ENCODE peak calls at places on chromosomes 1 and 21, in six cellular contexts. R is sigmoid colon; L is stimulated activated CD8-positive, alpha-beta memory T cell treated with anti-CD3 and anti-CD28 coated beads, Interleukin-7, amount 100 ng/mL, for 48 hours; J is RPMI7951; H is RWPE2; T is kidney glomerular epithelial cell. C is an unnamed sample.

GRCh38 chr1:159786465-159786864 is 5.7 kb downstream of the DUSP23 start:
- DNase-seq in J (no peak), R (no peak), T (no peak), H (no peak), L (no peak), C (no peak)

GRCh38 chr1:30692948-30693301 is 30.5 kb downstream of the MATN1 start:
- DNase-seq in T (no peak), L (no peak), R (peak), H (no peak), J (no peak), C (no peak)

GRCh38 chr21:26843912-26844257 is 1.3 kb downstream of the ADAMTS1 start:
- DNase-seq in J (peak), T (no peak), H (no peak), L (no peak), R (no peak), C (peak)

GRCh38 chr1:181251001-181251712 is 162.7 kb downstream of the IER5 start:
- DNase-seq in J (peak), L (no peak), H (no peak), T (peak), R (no peak), C (peak)

GRCh38 chr1:60343736-60344135 is 270.2 kb upstream of the C1orf87 start:
- DNase-seq in T (no peak), R (no peak), J (peak), L (no peak), H (no peak), C (no peak)

GRCh38 chr1:21299007-21299406 is 8.7 kb upstream of the ECE1 start:
- DNase-seq in T (peak), R (no peak), H (no peak), J (no peak), L (no peak), C (no peak)

GRCh38 chr1:56532359-56532696 is 47.0 kb downstream of the PLPP3 start:
- DNase-seq in R (no peak), L (no peak), J (peak), T (no peak), H (no peak), C (no peak)

GRCh38 chr1:77589231-77589630 is 93.2 kb downstream of the ZZZ3 start:
- DNase-seq in T (no peak), J (no peak), L (no peak), R (no peak), H (no peak), C (no peak)

GRCh38 chr1:84687703-84688460 is 2.4 kb downstream of the SSX2IP start:
- DNase-seq in J (no peak), T (no peak), H (no peak), R (no peak), L (no peak), C (no peak)

GRCh38 chr1:109547412-109548320 is 749 bp upstream of the GNAI3 start:
- DNase-seq in J (no peak), T (peak), H (no peak), R (peak), L (peak), C (no peak)

GRCh38 chr21:34890724-34891609 is 158.1 kb downstream of the RUNX1 start:
- DNase-seq in R (peak), L (no peak), T (peak), H (no peak), J (peak), C (no peak)